ENCODE peak calls at places on chromosome 1, in six cellular contexts. Y is BJ, D is HFFc6, R is SK-N-SH, W is glutamatergic neuron, E is fibroblast of pulmonary artery. G is an unnamed sample.

GRCh38 chr1:112341986-112342385 is 54.0 kb upstream of the CTTNBP2NL start:
- DNase-seq in Y (no peak), D (no peak), R (no peak), W (no peak), E (no peak), G (no peak)

GRCh38 chr1:150106331-150106730 is 38.8 kb downstream of the VPS45 start:
- DNase-seq in Y (no peak), D (no peak), R (no peak), W (no peak), E (no peak), G (no peak)

GRCh38 chr1:173095632-173096031 is 44.9 kb upstream of the TNFSF18 start:
- DNase-seq in Y (peak), D (peak), R (no peak), W (no peak), E (peak), G (peak)

GRCh38 chr1:231177226-231177625 is 15.4 kb downstream of the TRIM67 start:
- DNase-seq in Y (no peak), D (no peak), R (no peak), W (no peak), E (no peak), G (no peak)

GRCh38 chr1:212699839-212700596 is at the start of gene BATF3:
- DNase-seq in Y (no peak), D (no peak), R (peak), W (peak), E (no peak), G (no peak)

GRCh38 chr1:31771891-31772668 is 7.9 kb upstream of the ADGRB2 start:
- DNase-seq in Y (no peak), D (no peak), R (no peak), W (no peak), E (no peak), G (no peak)

GRCh38 chr1:54800899-54801759 is at the start of gene TTC22:
- DNase-seq in Y (no peak), D (no peak), R (no peak), W (no peak), E (no peak), G (peak)

GRCh38 chr1:200738733-200739498 is at the start of gene CAMSAP2:
- DNase-seq in Y (peak), D (peak), R (peak), W (peak), E (peak), G (peak)

GRCh38 chr1:240171907-240172306 is 80.2 kb downstream of the FMN2 start:
- DNase-seq in Y (no peak), D (no peak), R (no peak), W (no peak), E (no peak), G (no peak)

DNA sequence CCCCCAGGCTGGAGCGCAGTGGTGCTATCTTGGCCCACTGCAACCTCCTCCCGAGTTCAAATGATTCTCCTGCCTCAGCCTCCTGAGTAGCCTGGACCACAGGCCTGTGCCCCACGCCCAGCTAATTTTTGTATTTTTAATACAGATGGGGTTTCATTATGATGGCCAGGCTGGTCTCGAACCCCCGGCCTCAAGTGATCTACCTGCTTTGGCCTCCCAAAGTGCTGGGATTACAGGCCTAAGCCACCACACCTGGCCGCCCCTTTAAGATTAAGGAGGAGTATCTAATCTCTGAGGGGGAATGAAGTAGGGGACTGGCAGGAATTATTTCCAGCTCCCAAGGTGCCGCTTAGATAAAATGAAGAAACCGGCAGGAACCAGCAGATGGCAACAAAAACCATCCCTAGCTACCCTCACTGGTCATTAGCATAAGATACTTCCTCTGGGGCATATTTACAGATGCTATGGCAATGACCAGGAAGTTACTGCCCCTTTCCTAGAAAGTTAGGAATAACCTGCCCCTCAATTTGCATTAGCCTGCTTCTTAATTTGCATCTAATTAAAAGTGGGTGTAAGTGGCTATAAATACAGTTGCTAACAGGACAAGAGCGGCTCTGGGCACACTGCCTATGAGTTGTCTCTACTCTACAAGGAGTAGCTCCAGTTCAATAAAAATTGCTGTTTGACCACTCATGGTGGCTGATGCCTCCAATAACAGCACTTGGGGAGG is 7.1 kb upstream of the NSUN4 start:
- DNase-seq in Y (no peak), D (peak), R (peak), W (no peak), E (peak), G (peak)
- TF ChIP-seq CTCF in Y (peak), D (peak), R (peak), W (no peak), E (peak), G (no peak)

DNA sequence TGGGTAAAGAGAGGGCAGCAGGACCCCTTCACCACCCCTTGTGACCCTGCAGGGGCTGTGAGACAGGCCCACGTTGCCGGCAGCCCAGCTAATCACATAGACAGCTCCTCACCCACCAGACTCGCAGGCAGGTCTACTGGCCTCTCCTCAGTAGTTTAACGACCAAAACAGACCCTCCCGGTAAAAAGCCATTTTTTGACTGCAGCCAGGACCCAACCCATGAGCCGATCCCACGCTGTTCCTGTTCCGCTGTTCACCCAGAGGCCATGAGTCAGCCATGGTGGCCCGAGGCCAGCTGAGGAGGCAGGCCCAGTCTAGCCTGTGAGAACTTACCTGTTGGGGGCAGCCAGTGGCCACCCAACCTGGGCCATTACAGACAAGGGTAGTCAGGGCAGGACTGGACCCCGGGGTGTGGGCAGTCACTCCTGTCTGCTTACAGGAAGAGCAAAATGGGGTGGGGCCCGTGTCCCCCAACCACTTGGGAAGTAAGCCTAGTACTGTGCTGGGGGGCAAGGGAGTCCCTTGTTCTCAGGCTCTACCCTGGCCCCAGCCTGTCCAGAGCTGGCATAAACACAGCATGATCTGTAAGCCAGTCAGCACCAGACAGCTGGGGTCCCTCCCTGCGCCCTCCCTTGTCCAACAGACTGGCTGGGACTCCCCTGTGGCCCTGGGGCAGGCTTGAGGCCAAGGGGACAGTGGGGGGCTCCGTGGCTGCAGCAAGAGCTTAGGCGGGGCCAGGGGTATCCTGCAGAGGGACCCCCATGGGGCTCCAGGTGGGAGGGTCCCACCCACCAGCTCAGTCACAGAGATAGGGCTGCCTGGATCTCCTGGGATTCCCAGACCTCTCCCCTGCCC is 61.9 kb downstream of the WNT9A start:
- DNase-seq in Y (no peak), D (peak), R (peak), W (peak), E (peak), G (peak)
- TF ChIP-seq CTCF in Y (no peak), D (no peak), R (no peak), W (no peak), E (no peak), G (no peak)

GRCh38 chr1:155324041-155324716 is 3.5 kb downstream of the RUSC1 start:
- DNase-seq in Y (peak), D (peak), R (peak), W (peak), E (peak), G (peak)

GRCh38 chr1:155323729-155324040 is 3.0 kb downstream of the RUSC1 start:
- DNase-seq in Y (peak), D (peak), R (peak), W (peak), E (peak), G (peak)

GRCh38 chr1:155325596-155325893 is 4.9 kb downstream of the RUSC1 start:
- DNase-seq in Y (no peak), D (no peak), R (no peak), W (no peak), E (no peak), G (no peak)

GRCh38 chr1:155326020-155326526 is 5.4 kb downstream of the RUSC1 start:
- DNase-seq in Y (no peak), D (no peak), R (no peak), W (no peak), E (no peak), G (no peak)

DNA sequence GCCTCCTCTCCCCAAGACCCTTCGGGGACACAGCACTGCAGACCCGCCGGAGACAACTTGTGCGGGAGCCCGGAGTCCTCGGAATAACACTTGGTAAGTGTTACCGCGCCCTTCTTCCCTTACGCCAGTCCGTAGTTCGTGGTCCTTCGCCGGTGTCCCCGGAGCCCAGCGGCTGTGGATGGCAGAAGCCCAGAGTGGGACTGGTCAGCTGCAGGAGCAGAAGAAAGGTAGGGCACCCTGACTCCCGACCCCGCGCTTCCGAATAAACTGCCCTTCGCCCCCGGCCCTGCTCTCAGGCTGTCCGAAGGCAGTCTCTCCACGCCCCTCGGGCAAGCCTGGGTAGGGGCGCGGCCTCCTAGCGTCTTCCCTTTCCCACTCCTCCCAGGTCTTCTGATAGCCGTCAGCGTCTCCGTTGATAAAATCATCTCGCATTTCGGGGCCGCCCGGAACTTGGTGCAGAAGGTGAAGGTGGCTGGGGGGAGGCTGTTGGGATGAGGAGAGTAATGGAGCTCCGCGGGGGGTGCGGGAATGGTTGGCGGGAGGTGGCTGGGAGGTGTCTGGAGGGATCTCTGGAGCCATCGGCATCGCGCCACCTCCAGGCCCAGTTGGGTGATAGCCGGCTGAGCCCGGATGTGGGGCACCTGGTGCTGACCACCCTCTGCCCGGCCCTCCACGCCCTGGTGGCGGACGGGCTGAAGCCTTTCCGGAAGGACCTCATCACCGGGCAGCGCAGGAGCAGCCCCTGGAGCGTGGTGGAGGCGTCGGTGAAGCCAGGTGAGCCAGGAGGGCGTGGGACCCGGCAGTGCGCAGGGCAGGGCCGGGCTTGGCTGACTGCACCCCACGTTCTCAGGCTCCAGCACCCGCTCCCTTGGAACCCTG is 4.3 kb downstream of the RUSC1 start:
- DNase-seq in Y (no peak), D (peak), R (peak), W (peak), E (peak), G (peak)
- TF ChIP-seq CTCF in Y (peak), D (peak), R (peak), W (peak), E (peak), G (peak)

GRCh38 chr1:98939471-98939870 is 65.2 kb downstream of the PLPPR5 start:
- DNase-seq in Y (no peak), D (no peak), R (no peak), W (no peak), E (no peak), G (no peak)

GRCh38 chr1:98940680-98941079 is 64.0 kb downstream of the PLPPR5 start:
- DNase-seq in Y (no peak), D (peak), R (no peak), W (no peak), E (peak), G (peak)

DNA sequence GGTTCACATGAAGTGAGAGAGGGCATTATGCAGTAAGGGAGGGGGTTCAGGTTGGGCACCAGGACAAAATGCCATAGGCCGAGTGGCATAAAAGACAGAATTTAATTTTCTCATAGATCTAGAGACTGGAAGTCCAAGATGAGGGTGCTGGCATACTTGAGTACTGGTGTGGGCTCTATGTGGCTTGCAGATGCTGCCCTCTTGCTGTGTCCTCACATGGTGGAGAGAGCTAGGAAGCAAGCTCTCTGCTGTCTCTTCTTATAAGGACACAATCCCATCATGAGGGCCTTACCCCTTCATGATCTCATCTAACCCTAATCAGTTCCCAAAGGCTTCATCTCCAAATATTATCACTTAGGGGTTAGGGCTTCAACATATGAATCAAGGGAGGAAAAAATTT is 64.6 kb downstream of the PLPPR5 start:
- DNase-seq in Y (no peak), D (no peak), R (no peak), W (no peak), E (no peak), G (no peak)
- TF ChIP-seq CTCF in Y (no peak), D (no peak), R (no peak), W (no peak), E (no peak), G (no peak)

GRCh38 chr1:204579681-204580080 is 63.5 kb downstream of the MDM4 start:
- DNase-seq in Y (no peak), D (no peak), R (no peak), W (no peak), E (no peak), G (no peak)

GRCh38 chr1:204578867-204579664 is 62.9 kb downstream of the MDM4 start:
- DNase-seq in Y (no peak), D (no peak), R (no peak), W (peak), E (peak), G (no peak)

GRCh38 chr1:204575221-204576190 is 59.3 kb downstream of the MDM4 start:
- DNase-seq in Y (no peak), D (no peak), R (no peak), W (no peak), E (no peak), G (no peak)

GRCh38 chr1:204576422-204576821 is 60.2 kb downstream of the MDM4 start:
- DNase-seq in Y (no peak), D (no peak), R (no peak), W (no peak), E (no peak), G (no peak)

DNA sequence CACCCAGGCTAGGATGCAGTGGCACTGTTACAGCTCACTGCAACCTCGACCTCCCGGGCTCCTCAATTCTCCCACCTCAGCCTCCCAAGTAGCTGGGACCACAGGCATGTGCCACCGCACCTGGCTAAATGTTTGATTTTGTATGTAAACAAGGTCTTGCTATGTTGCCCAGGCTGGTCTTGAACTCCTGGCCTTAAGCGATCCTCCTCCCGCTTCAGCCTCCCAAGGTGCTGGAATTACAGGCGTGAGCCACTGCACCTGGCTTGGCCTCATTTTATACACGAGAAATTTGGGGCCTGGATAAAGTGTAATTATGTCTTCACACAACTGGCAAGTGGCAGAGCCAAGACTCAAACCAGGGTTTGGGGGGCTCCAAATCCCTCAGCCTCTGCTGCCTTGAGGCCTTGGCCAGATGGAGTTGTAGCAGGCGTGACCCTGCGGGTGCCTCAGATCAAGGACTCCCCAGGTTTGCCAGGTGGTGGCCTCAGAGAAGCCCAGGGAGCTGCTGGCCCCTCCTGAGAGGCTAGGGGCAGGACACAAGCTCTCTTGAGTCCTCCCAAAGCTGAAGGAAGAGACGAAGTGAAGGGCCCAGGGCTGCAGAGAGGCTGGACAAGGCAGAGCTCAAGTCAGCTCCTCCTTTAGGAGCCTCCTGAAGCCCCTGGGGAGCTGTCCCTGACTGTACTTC is 61.7 kb downstream of the MDM4 start:
- DNase-seq in Y (no peak), D (no peak), R (no peak), W (no peak), E (no peak), G (no peak)
- TF ChIP-seq CTCF in Y (no peak), D (no peak), R (no peak), W (no peak), E (no peak), G (no peak)

GRCh38 chr1:94440088-94440487 is 21.9 kb downstream of the ABCD3 start:
- DNase-seq in Y (no peak), D (no peak), R (no peak), W (no peak), E (no peak), G (no peak)
- TF ChIP-seq CTCF in Y (no peak), D (peak), R (peak), W (peak), E (no peak), G (no peak)